ENCODE peak calls at places on chromosomes 7 and 10, in six cellular contexts. Q, I, W, K, Z and F are unnamed samples.

GRCh38 chr10:63268798-63269503 is 135.8 kb downstream of the NRBF2 start:
- DNase-seq in I (peak), Z (peak), K (peak), Q (peak), W (peak), F (peak)

GRCh38 chr7:74499835-74500388 is 46.2 kb downstream of the GTF2IRD1 start:
- DNase-seq in W (no peak), Z (no peak), Q (peak), K (no peak), I (no peak), F (no peak)

GRCh38 chr7:37342665-37343471 is 105.8 kb downstream of the ELMO1 start:
- DNase-seq in Q (peak), W (peak), K (no peak), Z (no peak), I (peak), F (no peak)

GRCh38 chr10:86370006-86370585 is 3.5 kb upstream of the GRID1 start:
- DNase-seq in Z (no peak), W (peak), K (no peak), Q (no peak), I (no peak), F (no peak)

GRCh38 chr10:70494536-70494935 is 16.0 kb downstream of the PALD1 start:
- DNase-seq in I (peak), Z (no peak), W (no peak), Q (no peak), K (no peak), F (no peak)

GRCh38 chr7:139118234-139118802 is 8.8 kb upstream of the ZC3HAV1 start:
- DNase-seq in I (peak), W (no peak), Z (no peak), Q (no peak), K (peak), F (peak)

GRCh38 chr7:139629392-139630082 is 106.1 kb downstream of the CLEC2L start:
- DNase-seq in Q (no peak), Z (no peak), W (no peak), K (no peak), I (no peak), F (no peak)

GRCh38 chr10:58742141-58742540 is 229.5 kb downstream of the BICC1 start:
- DNase-seq in W (no peak), K (no peak), Q (no peak), I (no peak), Z (no peak), F (no peak)

GRCh38 chr10:61397175-61397986 is 55.8 kb downstream of the TMEM26 start:
- DNase-seq in Q (peak), Z (no peak), I (no peak), K (no peak), W (no peak), F (no peak)

GRCh38 chr10:13924020-13924725 is 337.4 kb downstream of the PRPF18 start:
- DNase-seq in W (no peak), K (peak), Q (no peak), Z (no peak), I (no peak), F (peak)

GRCh38 chr10:7337431-7338171 is 73.2 kb downstream of the SFMBT2 start:
- DNase-seq in Q (no peak), W (no peak), K (no peak), I (no peak), Z (no peak), F (no peak)

GRCh38 chr10:72764151-72764550 is 72.2 kb downstream of the MCU start:
- DNase-seq in W (no peak), Q (no peak), K (peak), I (no peak), Z (no peak), F (peak)

GRCh38 chr7:67738958-67739357 is 742.3 kb downstream of the TYW1 start:
- DNase-seq in K (no peak), Q (no peak), Z (peak), I (no peak), W (no peak), F (no peak)

GRCh38 chr10:79192677-79193003 is 123.9 kb downstream of the ZMIZ1 start:
- DNase-seq in Q (no peak), I (no peak), K (peak), Z (no peak), W (no peak), F (no peak)

GRCh38 chr7:44638611-44639557 is 32.5 kb downstream of the OGDH start:
- DNase-seq in W (peak), I (peak), K (peak), Q (peak), Z (no peak), F (peak)